ENCODE peak calls at places on chromosomes 6 and 20, in four cellular contexts. V, L, P and J are unnamed samples.
A peak's percentile ranks its signal among the peaks of the same experiment; 100 is the strongest.

GRCh38 chr20:42649716-42650115 is 540.0 kb downstream of the PTPRT start:
- DNase-seq in L (no peak), P (no peak), V (no peak), J (no peak)

GRCh38 chr6:41288025-41288777 is 1.7 kb upstream of the TREM1 start:
- DNase-seq in L (no peak), V (no peak), P (no peak), J (no peak)

GRCh38 chr6:44475779-44476434 is 88.4 kb downstream of the CDC5L start:
- DNase-seq in P (peak; percentile 78), L (peak; percentile 73), V (peak; percentile 88), J (peak; percentile 90)

GRCh38 chr6:11229267-11230043 is 3.0 kb downstream of the NEDD9 start:
- DNase-seq in V (no peak), L (no peak), P (peak; percentile 45), J (no peak)

GRCh38 chr6:3805448-3806123 is 43.6 kb upstream of the FAM50B start:
- DNase-seq in V (no peak), P (no peak), L (no peak), J (no peak)

GRCh38 chr20:38278150-38278549 is 17.6 kb upstream of the KIAA1755 start:
- DNase-seq in L (no peak), V (no peak), P (peak; percentile 33), J (no peak)

GRCh38 chr6:170130201-170130621 is 160.7 kb downstream of the DLL1 start:
- DNase-seq in V (no peak), L (no peak), P (no peak), J (no peak)

GRCh38 chr6:42315991-42316378 is 98.3 kb upstream of the MRPS10 start:
- DNase-seq in L (no peak), V (no peak), P (no peak), J (peak; percentile 95)

GRCh38 chr20:63171991-63172390 is 43.9 kb downstream of the YTHDF1 start:
- DNase-seq in V (no peak), P (no peak), L (no peak), J (no peak)

GRCh38 chr6:162627825-162628224 is 99.7 kb downstream of the PRKN start:
- DNase-seq in L (no peak), V (no peak), P (no peak), J (no peak)